ENCODE peak calls at places on chromosomes 4 and X, in ten cellular contexts. J, G, R, P, F, N, K, L, A and E are unnamed samples.

GRCh38 chr4:163701915-163702314 is 207.4 kb downstream of the TMA16 start:
- DNase-seq in N (no peak), G (no peak), A (no peak), J (peak), P (no peak), L (no peak), K (no peak), R (no peak), F (no peak), E (no peak)

GRCh38 chr4:141041021-141041476 is 92.2 kb downstream of the RNF150 start:
- DNase-seq in P (no peak), F (no peak), G (no peak), K (no peak), L (no peak), R (no peak), N (no peak), A (no peak), J (peak), E (no peak)

GRCh38 chr4:6687947-6688878 is 5.5 kb upstream of the S100P start:
- DNase-seq in K (no peak), P (no peak), F (no peak), J (no peak), L (no peak), G (no peak), N (no peak), R (no peak), A (no peak), E (no peak)

GRCh38 chr4:122873752-122874151 is 47.1 kb downstream of the FGF2 start:
- DNase-seq in R (no peak), G (no peak), L (no peak), J (peak), K (no peak), P (no peak), F (no peak), N (peak), A (no peak), E (no peak)

GRCh38 chrX:11953615-11954014 is 184.7 kb upstream of the FRMPD4 start:
- DNase-seq in J (peak), A (no peak), R (no peak), N (peak), G (no peak), L (no peak), P (no peak), K (no peak), F (peak), E (no peak)

GRCh38 chr4:29553842-29554241 is 1166.3 kb upstream of the PCDH7 start:
- DNase-seq in F (no peak), L (no peak), K (no peak), G (no peak), A (no peak), R (no peak), J (no peak), P (no peak), N (no peak), E (no peak)

GRCh38 chr4:129344058-129344457 is 248.1 kb downstream of the C4orf33 start:
- DNase-seq in A (no peak), R (peak), L (peak), P (no peak), J (peak), N (peak), K (no peak), F (peak), G (no peak), E (no peak)

GRCh38 chr4:75623036-75623435 is 7.3 kb downstream of the CDKL2 start:
- DNase-seq in K (no peak), N (no peak), A (no peak), L (no peak), R (no peak), J (no peak), G (no peak), F (no peak), P (no peak), E (no peak)

GRCh38 chr4:70721747-70722146 is at the start of gene RUFY3:
- DNase-seq in J (peak), F (no peak), P (no peak), L (no peak), K (no peak), G (peak), A (no peak), R (no peak), N (peak), E (no peak)

GRCh38 chrX:15497865-15498264 is 2.7 kb upstream of the BMX start:
- DNase-seq in P (peak), F (peak), R (peak), J (peak), K (peak), G (peak), A (no peak), N (peak), L (peak), E (no peak)

GRCh38 chr4:185513489-185514181 is 21.7 kb downstream of the PDLIM3 start:
- DNase-seq in K (no peak), J (no peak), G (no peak), F (no peak), A (no peak), L (peak), P (no peak), N (no peak), R (no peak), E (peak)

GRCh38 chr4:186029731-186030421 is 39.1 kb upstream of the TLR3 start:
- DNase-seq in P (no peak), A (peak), K (no peak), L (no peak), N (no peak), R (no peak), G (no peak), F (peak), J (peak), E (peak)